ENCODE peak calls at places on chromosomes 16 and 17, in five cellular contexts. D is NCI-H1930; M is activated naive CD4-positive, alpha-beta T cell; Y is HFFc6; P is ELR. X is an unnamed sample.

GRCh38 chr17:30244853-30245385 is 9.4 kb upstream of the SLC6A4 start:
- DNase-seq in D (no peak), M (no peak), Y (peak), P (peak), X (no peak)

GRCh38 chr17:285751-286422 is 66.7 kb downstream of the RPH3AL start:
- DNase-seq in D (no peak), M (no peak), Y (no peak), P (no peak), X (no peak)

GRCh38 chr16:50446861-50447260 is 78.1 kb upstream of the BRD7 start:
- DNase-seq in D (no peak), M (no peak), Y (no peak), P (no peak), X (no peak)

GRCh38 chr17:75561927-75562603 is 25.5 kb upstream of the MYO15B start:
- DNase-seq in D (no peak), M (no peak), Y (peak), P (peak), X (peak)

GRCh38 chr17:27207073-27207511 is 86.8 kb upstream of the WSB1 start:
- DNase-seq in D (no peak), M (no peak), Y (peak), P (peak), X (peak)

GRCh38 chr16:67881557-67882220 is 3.0 kb upstream of the NRN1L start:
- DNase-seq in D (no peak), M (no peak), Y (no peak), P (no peak), X (no peak)

GRCh38 chr17:57956311-57957119 is 1.3 kb upstream of the CUEDC1 start:
- DNase-seq in D (no peak), M (no peak), Y (no peak), P (no peak), X (no peak)

GRCh38 chr17:1312261-1312870 is 32.9 kb downstream of the TRARG1 start:
- DNase-seq in D (no peak), M (no peak), Y (no peak), P (no peak), X (no peak)

X was measured in NCI-H226.